ENCODE peak calls at places on chromosomes 1 and 21, in seven cellular contexts. L is KG1, R is AG09309, Z is cerebellar cortex, G is NCI-H1105, N is GM13977, O is nucleus accumbens. W is an unnamed sample.

GRCh38 chr21:46188226-46189212 is 4.3 kb upstream of the SPATC1L start:
- DNase-seq in Z (no peak), O (peak), R (no peak), G (no peak), L (no peak), N (no peak), W (peak)

GRCh38 chr1:92410706-92411105 is 76.0 kb downstream of the GFI1 start:
- DNase-seq in G (no peak), L (no peak), Z (no peak), N (no peak), O (no peak), R (no peak), W (no peak)

GRCh38 chr1:162854245-162854860 is 6.6 kb downstream of the CCDC190 start:
- DNase-seq in L (peak), N (peak), O (peak), R (peak), Z (peak), G (peak), W (peak)

GRCh38 chr1:156160744-156161181 is 7.4 kb downstream of the SEMA4A start:
- DNase-seq in N (peak), G (peak), O (peak), L (no peak), Z (peak), R (no peak), W (no peak)

GRCh38 chr1:200818248-200818647 is 54.5 kb upstream of the GPR25 start:
- DNase-seq in Z (no peak), O (no peak), L (no peak), G (no peak), N (no peak), R (no peak), W (no peak)

GRCh38 chr21:41965045-41965444 is 11.2 kb upstream of the C2CD2 start:
- DNase-seq in L (no peak), G (no peak), O (no peak), R (no peak), Z (no peak), N (no peak), W (no peak)

GRCh38 chr1:11961230-11961629 is 19.0 kb upstream of the MFN2 start:
- DNase-seq in L (no peak), G (no peak), Z (no peak), N (no peak), R (no peak), O (no peak), W (peak)

GRCh38 chr21:45415188-45415942 is 10.4 kb downstream of the COL18A1 start:
- DNase-seq in G (no peak), R (no peak), O (no peak), Z (no peak), L (no peak), N (no peak), W (no peak)

GRCh38 chr1:117633423-117633822 is 27.6 kb downstream of the TENT5C start:
- DNase-seq in G (no peak), R (no peak), O (no peak), L (no peak), N (no peak), Z (no peak), W (no peak)

GRCh38 chr1:34479731-34480130 is 275.1 kb upstream of the GJB5 start:
- DNase-seq in R (no peak), O (no peak), Z (no peak), N (no peak), L (no peak), G (peak), W (no peak)

GRCh38 chr1:219088778-219089557 is 84.7 kb upstream of the LYPLAL1 start:
- DNase-seq in R (peak), N (no peak), L (no peak), G (no peak), Z (no peak), O (no peak), W (peak)

GRCh38 chr21:41369915-41370839 is 8.3 kb downstream of the MX2 start:
- DNase-seq in L (no peak), O (no peak), R (no peak), N (peak), Z (no peak), G (peak), W (no peak)

GRCh38 chr1:150185481-150185880 is 35.8 kb downstream of the PLEKHO1 start:
- DNase-seq in O (no peak), G (no peak), Z (no peak), R (no peak), N (no peak), L (no peak), W (no peak)

GRCh38 chr1:245956225-245956624 is 550.9 kb downstream of the SMYD3 start:
- DNase-seq in O (no peak), L (peak), N (no peak), R (no peak), G (no peak), Z (no peak), W (no peak)

GRCh38 chr1:33274446-33274845 is 18.2 kb downstream of the ZNF362 start:
- DNase-seq in N (no peak), L (no peak), R (no peak), Z (no peak), O (no peak), G (no peak), W (no peak)

GRCh38 chr1:78054972-78055371 is 9.2 kb downstream of the GIPC2 start:
- DNase-seq in R (no peak), G (no peak), Z (no peak), N (no peak), L (no peak), O (no peak), W (no peak)

GRCh38 chr21:37032877-37033471 is 26.5 kb downstream of the RIPPLY3 start:
- DNase-seq in R (peak), Z (no peak), G (no peak), O (no peak), N (no peak), L (no peak), W (peak)

GRCh38 chr1:179447489-179447888 is 81.7 kb downstream of the AXDND1 start:
- DNase-seq in N (peak), Z (peak), G (no peak), R (no peak), L (no peak), O (no peak), W (no peak)

GRCh38 chr1:211613108-211613947 is 34.4 kb upstream of the SLC30A1 start:
- DNase-seq in R (peak), G (no peak), N (no peak), O (no peak), L (no peak), Z (peak), W (peak)

GRCh38 chr1:234214129-234214910 is 158.9 kb upstream of the COA6 start:
- DNase-seq in Z (peak), G (no peak), R (no peak), L (no peak), N (peak), O (peak), W (no peak)

GRCh38 chr21:42313501-42313969 is 1.7 kb downstream of the TFF3 start:
- DNase-seq in G (peak), L (no peak), R (no peak), Z (no peak), O (no peak), N (no peak), W (no peak)

GRCh38 chr1:108830119-108831008 is 26.5 kb downstream of the AKNAD1 start:
- DNase-seq in O (peak), G (no peak), R (peak), L (no peak), Z (peak), N (no peak), W (peak)

GRCh38 chr1:30677471-30677870 is 45.9 kb downstream of the MATN1 start:
- DNase-seq in L (no peak), R (no peak), G (no peak), Z (no peak), O (no peak), N (no peak), W (no peak)

GRCh38 chr1:225843426-225843795 is 33.5 kb downstream of the EPHX1 start:
- DNase-seq in O (no peak), G (no peak), N (no peak), R (no peak), Z (no peak), L (no peak), W (no peak)

GRCh38 chr1:243903904-243904303 is 53.9 kb upstream of the AKT3 start:
- DNase-seq in Z (no peak), O (no peak), G (no peak), L (no peak), R (no peak), N (no peak), W (no peak)

GRCh38 chr1:8122477-8123407 is 96.6 kb upstream of the ERRFI1 start:
- DNase-seq in O (no peak), N (no peak), Z (no peak), R (no peak), L (no peak), G (no peak), W (no peak)

GRCh38 chr1:72117621-72118020 is 164.7 kb downstream of the NEGR1 start:
- DNase-seq in Z (peak), G (no peak), L (no peak), N (no peak), R (no peak), O (no peak), W (no peak)

GRCh38 chr1:199551967-199552565 is 475.4 kb upstream of the NR5A2 start:
- DNase-seq in N (peak), Z (peak), L (peak), R (peak), G (peak), O (peak), W (peak)

GRCh38 chr1:153568367-153569099 is 2.9 kb upstream of the S100A2 start:
- DNase-seq in O (peak), R (peak), L (peak), Z (peak), G (peak), N (peak), W (peak)

GRCh38 chr21:29155118-29155932 is 24.9 kb downstream of the MAP3K7CL start:
- DNase-seq in Z (peak), L (no peak), G (no peak), N (no peak), R (peak), O (no peak), W (no peak)

GRCh38 chr1:209542585-209542984 is 40.9 kb upstream of the CAMK1G start:
- DNase-seq in O (no peak), R (no peak), N (no peak), G (no peak), L (no peak), Z (no peak), W (no peak)

GRCh38 chr1:184971522-184972265 is 2.6 kb downstream of the NIBAN1 start:
- DNase-seq in O (no peak), Z (no peak), R (no peak), N (no peak), G (no peak), L (no peak), W (no peak)

GRCh38 chr1:115041654-115042053 is 12.0 kb downstream of the TSHB start:
- DNase-seq in N (no peak), L (no peak), Z (peak), G (no peak), R (no peak), O (no peak), W (no peak)

GRCh38 chr1:175198332-175198731 is 5.8 kb upstream of the KIAA0040 start:
- DNase-seq in L (no peak), Z (no peak), N (no peak), G (no peak), O (no peak), R (no peak), W (no peak)

GRCh38 chr1:246479061-246479460 is 28.0 kb downstream of the SMYD3 start:
- DNase-seq in G (no peak), N (no peak), O (no peak), Z (no peak), L (no peak), R (no peak), W (no peak)

GRCh38 chr21:44653656-44654575 is 543 bp downstream of the KRTAP12-4 start:
- DNase-seq in N (no peak), G (no peak), L (no peak), R (no peak), Z (no peak), O (no peak), W (no peak)

GRCh38 chr1:216285052-216285451 is 138.2 kb downstream of the USH2A start:
- DNase-seq in G (no peak), N (no peak), O (no peak), R (no peak), L (no peak), Z (no peak), W (no peak)

W was measured in GM04504.